ENCODE peak calls at places on chromosomes 6 and 20, in four cellular contexts. X, H, O and J are unnamed samples. For H3K4me1, the result is how much of the 10 kb centered on the place peaks cover.

GRCh38 chr6:13517116-13517515 is 29.7 kb upstream of the GFOD1 start:
- DNase-seq in O (no peak), X (no peak), H (no peak), J (no peak)

GRCh38 chr20:24720957-24721356 is 228.1 kb upstream of the CST7 start:
- DNase-seq in H (no peak), O (no peak), X (no peak), J (no peak)

GRCh38 chr6:52417675-52418111 is 2.4 kb upstream of the EFHC1 start:
- DNase-seq in O (peak), X (no peak), H (no peak), J (no peak)

GRCh38 chr20:39019805-39020325 is 57.7 kb downstream of the DHX35 start:
- DNase-seq in O (no peak), H (no peak), X (no peak), J (no peak)

GRCh38 chr20:36852187-36852586 is 23.8 kb upstream of the TLDC2 start:
- DNase-seq in H (no peak), O (peak), X (no peak), J (no peak)

GRCh38 chr6:118705799-118706481 is 54.5 kb upstream of the CEP85L start:
- DNase-seq in X (no peak), H (no peak), O (peak), J (peak)

GRCh38 chr20:60074276-60074675 is 116.1 kb downstream of the CDH26 start:
- DNase-seq in H (no peak), X (no peak), O (no peak), J (no peak)

GRCh38 chr6:25369043-25369442 is 89.9 kb downstream of the CARMIL1 start:
- DNase-seq in O (no peak), H (no peak), X (no peak), J (no peak)

GRCh38 chr6:39670519-39670918 is 54.7 kb downstream of the KIF6 start:
- DNase-seq in O (no peak), X (no peak), H (no peak), J (no peak)

GRCh38 chr20:46701556-46701955 is 7.9 kb upstream of the SLC2A10 start:
- DNase-seq in H (no peak), X (no peak), O (peak), J (no peak)

GRCh38 chr20:10856237-10856636 is 182.4 kb upstream of the JAG1 start:
- DNase-seq in O (no peak), H (no peak), X (no peak), J (no peak)

GRCh38 chr20:46433051-46433450 is 26.6 kb upstream of the ELMO2 start:
- DNase-seq in O (no peak), X (no peak), H (no peak), J (no peak)

GRCh38 chr6:40743226-40743625 is 156.1 kb upstream of the LRFN2 start:
- DNase-seq in O (no peak), H (no peak), X (no peak), J (peak)

GRCh38 chr6:39790772-39791171 is 1.4 kb upstream of the DAAM2 start:
- DNase-seq in O (peak), H (no peak), X (no peak), J (no peak)

GRCh38 chr20:51799586-51799985 is 2.7 kb downstream of the SALL4 start:
- DNase-seq in H (no peak), O (no peak), X (no peak), J (peak)

GRCh38 chr6:119210596-119210995 is 132.1 kb upstream of the FAM184A start:
- DNase-seq in O (no peak), X (no peak), H (no peak), J (no peak)

GRCh38 chr6:113924199-113924791 is 46.7 kb downstream of the HDAC2 start:
- DNase-seq in O (no peak), H (no peak), X (no peak), J (no peak)

GRCh38 chr6:19697744-19698290 is 139.4 kb upstream of the ID4 start:
- DNase-seq in X (no peak), O (peak), H (no peak), J (no peak)

GRCh38 chr20:18985551-18985950 is 172.0 kb downstream of the SCP2D1 start:
- DNase-seq in X (no peak), H (no peak), O (no peak), J (no peak)

GRCh38 chr6:126550323-126550722 is 210.4 kb downstream of the CENPW start:
- DNase-seq in X (no peak), H (no peak), O (no peak), J (no peak)

GRCh38 chr6:7541175-7542064 is at the start of gene DSP:
- DNase-seq in O (peak), H (peak), X (peak), J (peak)

GRCh38 chr6:38117281-38117680 is 297.8 kb downstream of the ZFAND3 start:
- DNase-seq in H (no peak), X (no peak), O (peak), J (no peak)

GRCh38 chr6:129312865-129313264 is 397.1 kb downstream of the ARHGAP18 start:
- DNase-seq in O (peak), H (no peak), X (peak), J (no peak)

GRCh38 chr6:4889701-4890100 is 113.5 kb downstream of the CDYL start:
- DNase-seq in X (no peak), O (no peak), H (no peak), J (no peak)

GRCh38 chr20:43746344-43747137 is 19.7 kb upstream of the GTSF1L start:
- DNase-seq in H (no peak), X (no peak), O (no peak), J (no peak)

GRCh38 chr6:9398794-9399373 is 963.5 kb upstream of the SLC35B3 start:
- DNase-seq in O (no peak), H (peak), X (no peak), J (no peak)

GRCh38 chr20:49690899-49691620 is 22.6 kb downstream of the B4GALT5 start:
- DNase-seq in O (peak), H (no peak), X (peak), J (no peak)

GRCh38 chr20:52230406-52230805 is 38.8 kb upstream of the ZFP64 start:
- DNase-seq in X (no peak), H (no peak), O (peak), J (no peak)

GRCh38 chr6:64439274-64439673 is 803.7 kb downstream of the PHF3 start:
- DNase-seq in X (no peak), H (no peak), O (no peak), J (no peak)

GRCh38 chr6:35318200-35318844 is 20.7 kb downstream of the DEF6 start:
- DNase-seq in X (no peak), O (peak), H (peak), J (peak)

GRCh38 chr6:149421132-149421531 is 21.1 kb downstream of the SUMO4 start:
- DNase-seq in O (no peak), X (no peak), H (no peak), J (no peak)

GRCh38 chr20:20212675-20213096 is 155.2 kb upstream of the INSM1 start:
- DNase-seq in X (no peak), O (no peak), H (no peak), J (peak)

GRCh38 chr20:4375881-4376280 is 345.8 kb upstream of the PRND start:
- DNase-seq in H (no peak), O (peak), X (no peak), J (no peak)

GRCh38 chr20:3751284-3751663 is 16.3 kb downstream of the ADISSP start:
- DNase-seq in O (no peak), H (no peak), X (no peak), J (peak)

GRCh38 chr6:33799714-33800113 is 4.1 kb downstream of the MLN start:
- DNase-seq in H (no peak), X (no peak), O (peak), J (no peak)

GRCh38 chr6:69843189-69843588 is 23.2 kb upstream of the COL19A1 start:
- DNase-seq in O (no peak), H (no peak), X (no peak), J (no peak)

GRCh38 chr20:48667889-48668413 is 159.8 kb downstream of the PREX1 start:
- DNase-seq in H (no peak), O (no peak), X (no peak), J (no peak)

GRCh38 chr6:83505376-83505775 is 7.0 kb upstream of the PRSS35 start:
- DNase-seq in O (no peak), H (no peak), X (no peak), J (peak)

GRCh38 chr20:6769953-6770831 is 2.7 kb downstream of the BMP2 start:
- DNase-seq in X (no peak), H (peak), O (peak), J (peak)

GRCh38 chr6:137829641-137830083 is 37.4 kb upstream of the TNFAIP3 start:
- DNase-seq in X (no peak), H (no peak), O (peak), J (no peak)

GRCh38 chr6:137824502-137824879 is 42.6 kb upstream of the TNFAIP3 start:
- DNase-seq in O (no peak), H (no peak), X (no peak), J (no peak)

GRCh38 chr6:137827977-137828815 is 38.9 kb upstream of the TNFAIP3 start:
- DNase-seq in O (no peak), X (no peak), H (no peak), J (no peak)

GRCh38 chr6:137830562-137830961 is 36.5 kb upstream of the TNFAIP3 start:
- DNase-seq in H (no peak), X (no peak), O (peak), J (no peak)

DNA sequence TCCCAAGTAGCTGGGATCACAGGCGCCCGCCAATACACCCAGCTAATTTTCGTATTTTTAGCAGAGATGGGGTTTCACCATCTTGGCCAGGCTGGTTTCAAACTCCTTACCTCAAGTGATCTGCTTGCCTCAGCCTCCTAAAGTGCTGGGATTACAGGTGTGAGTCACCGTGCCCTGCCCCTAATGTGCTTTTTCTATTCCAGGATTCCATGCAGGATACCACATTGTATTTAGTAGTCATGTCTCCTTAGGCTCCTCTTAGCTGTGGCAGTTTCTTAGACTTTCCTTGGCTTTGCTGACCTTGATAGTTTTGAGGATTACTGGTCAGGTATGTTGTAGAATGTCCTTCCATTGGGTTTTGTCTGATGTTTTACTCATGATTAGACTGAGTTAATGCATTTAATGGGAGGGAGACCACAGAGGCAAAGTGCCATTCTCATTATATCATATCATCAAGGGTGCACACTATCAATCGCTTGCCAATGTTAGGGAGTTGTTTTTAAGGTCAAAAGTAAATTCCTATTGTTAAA is 39.6 kb upstream of the TNFAIP3 start:
- DNase-seq in O (no peak), X (no peak), H (no peak), J (no peak)
- H3K4me1 ChIP-seq in O (under half), X (under half), H (under half), J (under half)

GRCh38 chr20:62894261-62894660 is 32.0 kb downstream of the DIDO1 start:
- DNase-seq in O (no peak), H (no peak), X (no peak), J (no peak)

GRCh38 chr20:62898093-62898964 is 28.0 kb downstream of the DIDO1 start:
- DNase-seq in X (no peak), O (peak), H (no peak), J (no peak)

GRCh38 chr20:62897666-62898065 is 28.6 kb downstream of the DIDO1 start:
- DNase-seq in O (no peak), X (no peak), H (no peak), J (no peak)

GRCh38 chr20:62895539-62895938 is 30.8 kb downstream of the DIDO1 start:
- DNase-seq in H (no peak), O (no peak), X (no peak), J (no peak)

DNA sequence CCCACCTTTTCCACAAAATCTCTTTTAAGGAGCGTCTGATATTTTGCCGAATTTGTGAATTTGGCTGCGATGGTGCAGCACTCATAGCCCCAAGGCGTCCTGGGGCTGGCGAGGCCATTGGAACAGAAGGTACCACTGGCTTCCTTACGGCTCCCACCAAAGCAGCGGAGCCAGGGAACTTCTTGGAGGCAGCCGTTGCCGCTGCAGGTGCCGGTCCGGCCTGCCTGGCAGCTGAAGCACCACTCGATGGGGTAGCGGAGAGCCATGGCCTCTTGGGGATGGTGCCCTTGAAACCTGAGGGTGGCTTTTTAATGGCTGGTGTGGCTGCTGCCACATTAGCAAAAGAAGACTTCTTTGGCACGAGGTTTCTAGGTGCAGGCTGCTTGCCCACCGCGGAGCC is 29.8 kb downstream of the DIDO1 start:
- DNase-seq in H (no peak), O (no peak), X (no peak), J (no peak)
- H3K4me3 ChIP-seq in H (no peak), O (no peak), X (no peak), J (no peak)

DNA sequence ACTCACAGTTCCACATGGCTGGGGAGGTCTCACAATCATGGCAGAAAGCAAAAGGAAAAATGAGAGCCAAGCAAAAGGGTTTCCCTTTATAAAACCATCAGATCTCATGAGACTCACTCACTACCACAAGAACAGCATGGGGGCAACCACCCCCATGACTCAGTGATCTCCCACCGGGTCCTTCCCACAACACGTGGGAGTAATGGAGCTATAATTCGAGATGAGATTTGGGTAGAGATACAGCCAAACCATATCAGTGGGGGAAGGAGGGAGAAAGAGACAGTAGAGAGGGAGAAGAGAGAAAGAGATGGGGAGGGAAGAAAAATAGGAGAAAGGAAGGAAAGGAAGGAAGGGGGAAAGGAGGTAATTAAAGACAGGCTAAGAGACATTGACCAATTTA is 30.1 kb downstream of the GMDS start:
- DNase-seq in O (no peak), H (no peak), X (no peak), J (no peak)
- TF ChIP-seq EZH2phosphoT487 in O (no peak), H (no peak), X (no peak), J (no peak)

GRCh38 chr20:58071500-58071804 is 157.0 kb downstream of the ANKRD60 start:
- DNase-seq in H (no peak), X (no peak), O (no peak), J (no peak)

GRCh38 chr20:58071991-58072390 is 156.5 kb downstream of the ANKRD60 start:
- DNase-seq in X (no peak), O (no peak), H (no peak), J (no peak)

GRCh38 chr20:58073945-58074920 is 154.2 kb downstream of the ANKRD60 start:
- DNase-seq in O (peak), H (no peak), X (no peak), J (no peak)

GRCh38 chr20:58070664-58071499 is 157.6 kb downstream of the ANKRD60 start:
- DNase-seq in H (no peak), X (no peak), O (no peak), J (no peak)

GRCh38 chr20:58072695-58073671 is 155.5 kb downstream of the ANKRD60 start:
- DNase-seq in H (no peak), O (no peak), X (no peak), J (no peak)
- H3K4me1 ChIP-seq in H (under half), O (under half), X (under half), J (under half)

DNA sequence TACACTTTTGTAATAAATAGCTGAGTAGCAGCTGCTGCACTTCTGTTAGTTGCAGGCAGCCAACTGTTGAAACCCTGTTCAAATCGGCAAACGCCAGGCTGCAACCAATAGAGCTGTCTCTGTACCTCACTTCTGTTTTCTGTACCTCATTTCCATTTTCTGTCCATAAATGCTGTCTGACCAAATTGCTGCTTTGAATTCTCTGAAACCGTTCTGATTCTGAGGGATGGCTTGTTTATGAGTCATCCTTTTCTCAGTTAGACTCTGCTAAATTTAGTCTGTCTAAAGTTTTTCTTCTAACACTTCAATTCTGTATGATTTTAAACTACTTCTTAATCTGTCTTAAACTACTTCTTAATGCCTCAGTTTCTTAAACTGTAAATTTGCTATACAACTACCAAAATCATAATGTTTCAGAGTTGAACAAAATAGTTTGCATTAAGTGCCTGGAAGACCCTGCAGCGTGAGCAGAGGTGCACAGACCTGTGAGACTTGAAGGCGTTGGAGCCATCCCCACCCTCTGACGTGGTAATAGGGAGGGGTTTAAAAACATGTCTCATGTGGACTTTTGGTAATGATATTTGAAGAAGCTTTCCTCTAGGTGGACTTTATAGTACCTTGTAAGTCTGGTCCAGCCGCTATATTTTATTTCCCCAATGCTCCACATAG is 9.6 kb downstream of the BTNL2 start:
- DNase-seq in O (peak), X (no peak), H (no peak), J (no peak)
- H3K4me3 ChIP-seq in O (no peak), X (no peak), H (no peak), J (no peak)

DNA sequence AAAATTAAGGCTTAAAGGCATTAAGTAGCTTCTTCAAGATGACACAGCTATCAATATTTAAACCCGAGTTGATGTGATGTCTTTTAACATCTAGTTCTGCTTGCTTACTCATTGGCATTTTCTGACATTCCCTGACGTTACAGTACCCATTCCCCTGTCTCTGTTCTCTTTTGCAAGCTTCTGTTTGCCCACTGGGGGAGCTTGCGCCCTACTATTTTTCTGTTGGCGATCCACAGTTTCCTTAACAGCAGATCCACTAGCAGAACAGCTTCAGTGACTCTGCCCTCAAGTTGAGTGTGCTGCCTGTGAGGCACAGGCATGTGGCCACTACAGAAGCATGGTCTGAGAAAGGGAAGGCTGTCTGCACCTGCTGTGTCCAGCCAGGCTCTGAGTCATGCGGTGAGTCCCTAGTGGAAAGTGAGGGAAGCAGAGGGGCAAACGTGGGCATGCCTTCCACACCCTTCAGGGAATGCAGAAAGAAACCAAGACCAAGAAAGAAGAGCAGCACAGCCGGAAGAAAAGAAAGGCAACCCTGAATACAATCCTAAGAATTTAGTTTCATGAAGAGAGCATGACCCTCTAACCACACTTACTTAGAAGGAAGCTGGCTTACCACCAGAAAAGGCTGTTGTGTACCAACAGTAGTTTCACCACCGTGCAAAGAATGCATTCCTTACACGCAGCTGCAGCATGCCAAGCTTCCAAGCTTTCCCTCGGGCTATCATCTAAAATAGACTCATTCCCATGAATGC is 97.7 kb upstream of the VGLL2 start:
- DNase-seq in H (no peak), O (peak), X (peak), J (peak)
- TF ChIP-seq EZH2phosphoT487 in H (no peak), O (no peak), X (no peak), J (no peak)

DNA sequence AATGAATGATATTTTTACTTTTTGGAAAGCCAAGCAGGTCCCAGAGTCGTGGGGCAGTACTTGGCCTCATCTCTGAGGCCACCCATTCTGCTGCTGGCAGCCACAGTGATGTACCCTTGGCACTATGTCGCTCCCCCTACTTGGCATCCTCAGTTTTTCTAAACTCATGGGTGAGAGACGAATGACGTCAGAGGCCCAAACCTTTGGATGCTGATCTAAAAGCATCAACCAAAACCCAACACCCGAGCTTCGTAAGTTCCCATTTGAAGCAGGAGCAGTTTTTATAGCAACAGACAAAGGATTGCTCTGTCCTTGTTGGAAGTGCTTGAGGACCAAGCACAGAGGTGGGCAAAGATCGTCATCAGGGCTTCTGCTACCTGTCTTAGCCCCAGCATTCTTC is 212.9 kb downstream of the PAX1 start:
- DNase-seq in O (no peak), H (no peak), X (no peak), J (no peak)
- H3K4me1 ChIP-seq in O (under half), H (under half), X (under half), J (under half)